ENCODE peak calls at places on chromosomes 16 and 17, in six cellular contexts. M, A, N, L, I and E are unnamed samples. For H3K4me1, the result is how much of the 10 kb centered on the place peaks cover.

GRCh38 chr16:82888616-82889015 is 261.8 kb downstream of the CDH13 start:
- DNase-seq in M (no peak), A (no peak), N (peak), L (no peak), I (no peak), E (peak)

GRCh38 chr17:44086364-44087311 is 16.1 kb downstream of the G6PC3 start:
- DNase-seq in M (no peak), A (no peak), N (peak), L (peak), I (no peak), E (peak)

GRCh38 chr16:78705694-78706093 is 606.2 kb downstream of the WWOX start:
- DNase-seq in M (peak), A (no peak), N (peak), L (no peak), I (no peak), E (peak)

GRCh38 chr16:2467301-2468141 is 3.6 kb upstream of the NTN3 start:
- DNase-seq in M (no peak), A (peak), N (peak), L (peak), I (peak), E (peak)

GRCh38 chr17:2181206-2181983 is 122.2 kb downstream of the SMG6 start:
- DNase-seq in M (no peak), A (peak), N (peak), L (peak), I (peak), E (peak)

GRCh38 chr16:17408955-17409441 is 61.8 kb downstream of the XYLT1 start:
- DNase-seq in M (no peak), A (no peak), N (no peak), L (no peak), I (no peak), E (no peak)

GRCh38 chr17:55731586-55732250 is 9.1 kb upstream of the TMEM100 start:
- DNase-seq in M (no peak), A (peak), N (peak), L (peak), I (peak), E (peak)

GRCh38 chr17:83199500-83200201 is 120.2 kb downstream of the METRNL start:
- DNase-seq in M (no peak), A (peak), N (no peak), L (peak), I (no peak), E (no peak)

GRCh38 chr16:84120023-84120422 is 3.3 kb upstream of the MBTPS1 start:
- DNase-seq in M (no peak), A (no peak), N (no peak), L (no peak), I (no peak), E (no peak)

GRCh38 chr16:1428511-1428910 is 2.4 kb upstream of the PERCC1 start:
- DNase-seq in M (no peak), A (no peak), N (peak), L (no peak), I (no peak), E (no peak)

GRCh38 chr17:10815318-10815717 is 11.4 kb upstream of the TMEM238L start:
- DNase-seq in M (no peak), A (no peak), N (no peak), L (no peak), I (no peak), E (no peak)

GRCh38 chr16:84048306-84048705 is 5.7 kb upstream of the SLC38A8 start:
- DNase-seq in M (no peak), A (no peak), N (no peak), L (peak), I (no peak), E (no peak)

GRCh38 chr16:46620265-46621005 is 744 bp downstream of the SHCBP1 start:
- DNase-seq in M (peak), A (no peak), N (peak), L (no peak), I (no peak), E (no peak)

GRCh38 chr16:75105306-75106061 is 11.1 kb downstream of the LDHD start:
- DNase-seq in M (no peak), A (peak), N (peak), L (peak), I (no peak), E (peak)

GRCh38 chr17:50279181-50279526 is 4.9 kb downstream of the TMEM92 start:
- DNase-seq in M (no peak), A (no peak), N (no peak), L (no peak), I (no peak), E (no peak)

GRCh38 chr16:66116163-66116792 is 250.2 kb upstream of the CDH5 start:
- DNase-seq in M (no peak), A (no peak), N (peak), L (no peak), I (no peak), E (no peak)

GRCh38 chr16:27290582-27290981 is 22.0 kb upstream of the NSMCE1 start:
- DNase-seq in M (no peak), A (no peak), N (no peak), L (no peak), I (no peak), E (no peak)

GRCh38 chr16:17295948-17296347 is 174.8 kb downstream of the XYLT1 start:
- DNase-seq in M (no peak), A (no peak), N (no peak), L (no peak), I (no peak), E (no peak)

GRCh38 chr17:5438716-5439445 is at the start of gene C1QBP:
- DNase-seq in M (peak), A (peak), N (peak), L (peak), I (peak), E (peak)

GRCh38 chr16:626787-627457 is 3.9 kb upstream of the WFIKKN1 start:
- DNase-seq in M (no peak), A (no peak), N (peak), L (no peak), I (no peak), E (no peak)

GRCh38 chr16:85605051-85605911 is 7.8 kb upstream of the GSE1 start:
- DNase-seq in M (no peak), A (no peak), N (no peak), L (no peak), I (no peak), E (peak)
- H3K4me1 ChIP-seq in M (half or more), A (under half), N (half or more), L (half or more), I (half or more), E (under half)

GRCh38 chr16:68126395-68126794 is 41.2 kb downstream of the NFATC3 start:
- DNase-seq in M (no peak), A (no peak), N (no peak), L (no peak), I (no peak), E (no peak)
- H3K4me1 ChIP-seq in M (under half), A (under half), N (under half), L (under half), I (under half), E (under half)

GRCh38 chr16:89174055-89174827 is 2.7 kb downstream of the CDH15 start:
- DNase-seq in M (no peak), A (no peak), N (no peak), L (no peak), I (no peak), E (peak)

GRCh38 chr16:89172171-89172900 is 788 bp downstream of the CDH15 start:
- DNase-seq in M (no peak), A (no peak), N (no peak), L (no peak), I (no peak), E (peak)

GRCh38 chr16:89171216-89172170 is at the start of gene CDH15:
- DNase-seq in M (peak), A (peak), N (peak), L (peak), I (peak), E (peak)

GRCh38 chr16:89173629-89173921 is 2.0 kb downstream of the CDH15 start:
- DNase-seq in M (no peak), A (no peak), N (no peak), L (no peak), I (no peak), E (no peak)

DNA sequence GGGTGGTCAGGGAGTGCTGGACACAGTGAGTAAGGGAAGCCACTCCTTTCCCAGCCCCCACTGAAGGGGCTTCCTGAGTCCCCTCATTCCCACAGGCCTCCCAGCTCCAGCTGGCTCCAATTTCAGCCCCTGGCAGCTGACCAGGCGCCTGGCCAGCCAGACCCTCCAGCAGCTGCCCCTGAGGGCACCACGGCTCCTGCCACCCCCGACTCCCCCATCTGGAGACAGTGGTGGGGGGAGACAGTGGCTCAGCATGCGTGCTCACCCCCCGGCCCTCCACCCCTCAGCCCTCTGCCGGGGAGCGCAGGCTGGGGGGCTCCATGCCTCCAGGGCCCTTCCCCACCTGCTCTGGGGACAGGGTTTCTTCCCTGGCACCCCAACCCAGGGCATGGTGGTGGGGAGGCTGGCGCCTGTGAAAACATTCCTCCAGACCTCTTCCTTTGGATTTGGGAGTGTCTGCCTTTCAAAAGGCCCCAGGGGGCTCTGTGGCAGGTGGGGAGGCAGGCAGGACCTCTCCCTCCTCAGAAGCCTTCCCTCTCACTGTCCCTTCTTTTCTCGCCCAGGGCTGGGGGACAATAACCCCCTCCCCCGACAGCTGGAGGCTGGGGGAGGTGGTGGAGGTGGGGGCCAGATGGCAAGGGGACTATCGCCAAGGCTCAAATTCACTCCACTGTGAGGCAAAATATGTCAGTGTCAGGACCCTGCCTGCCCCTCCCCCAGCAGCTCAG is 1.5 kb downstream of the CDH15 start:
- DNase-seq in M (no peak), A (no peak), N (no peak), L (no peak), I (no peak), E (peak)
- H3K4me1 ChIP-seq in M (under half), A (under half), N (under half), L (under half), I (under half), E (under half)

GRCh38 chr17:42673885-42674754 is 2.7 kb downstream of the PLEKHH3 start:
- DNase-seq in M (no peak), A (peak), N (peak), L (peak), I (peak), E (peak)

GRCh38 chr17:42674755-42675347 is 1.9 kb downstream of the PLEKHH3 start:
- DNase-seq in M (no peak), A (peak), N (no peak), L (peak), I (no peak), E (peak)

GRCh38 chr17:42676424-42677011 is at the start of gene PLEKHH3:
- DNase-seq in M (no peak), A (no peak), N (no peak), L (no peak), I (no peak), E (peak)

GRCh38 chr17:42675984-42676423 is 790 bp downstream of the PLEKHH3 start:
- DNase-seq in M (no peak), A (peak), N (peak), L (peak), I (peak), E (peak)

DNA sequence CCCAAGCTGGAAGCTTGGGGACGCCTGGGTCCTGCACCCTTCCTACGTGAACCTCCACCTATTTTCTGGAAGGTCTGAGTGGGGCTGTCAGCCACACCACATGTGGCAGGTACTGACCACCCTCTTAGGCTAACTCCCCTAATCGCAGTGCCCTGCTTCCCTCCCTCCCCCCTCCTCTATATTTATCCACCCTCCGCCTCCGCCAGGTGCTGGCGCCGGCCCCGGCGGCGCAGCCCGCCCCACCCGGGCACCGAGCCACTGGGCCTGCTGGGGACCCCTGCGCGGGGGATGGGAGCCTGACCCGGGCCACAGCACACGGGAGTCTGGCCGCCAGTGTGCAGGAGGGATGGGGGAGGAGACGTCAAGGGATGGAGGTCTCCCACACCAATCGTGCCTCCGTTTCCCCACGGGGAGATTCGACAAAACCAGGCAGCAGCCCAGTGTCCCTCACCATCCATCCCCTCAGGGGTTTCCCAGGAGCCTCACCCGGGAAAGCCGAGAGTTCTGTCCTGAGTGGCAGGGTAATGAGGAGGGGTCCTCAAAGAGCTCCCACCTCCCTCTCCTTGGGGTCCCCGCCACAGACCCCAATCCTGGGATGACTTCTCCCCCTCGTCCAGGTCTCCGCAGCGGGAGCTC is 1.3 kb downstream of the PLEKHH3 start:
- DNase-seq in M (no peak), A (peak), N (no peak), L (peak), I (no peak), E (peak)
- H3K4me1 ChIP-seq in M (under half), A (half or more), N (under half), L (half or more), I (half or more), E (under half)

GRCh38 chr16:50246299-50247122 is 19.8 kb upstream of the ADCY7 start:
- DNase-seq in M (no peak), A (no peak), N (no peak), L (no peak), I (peak), E (peak)

GRCh38 chr16:50248845-50249244 is 17.5 kb upstream of the ADCY7 start:
- DNase-seq in M (no peak), A (no peak), N (no peak), L (no peak), I (peak), E (no peak)

GRCh38 chr16:50245417-50246298 is 20.7 kb upstream of the ADCY7 start:
- DNase-seq in M (no peak), A (no peak), N (peak), L (peak), I (peak), E (peak)

GRCh38 chr16:50247123-50247905 is 19.0 kb upstream of the ADCY7 start:
- DNase-seq in M (no peak), A (no peak), N (no peak), L (no peak), I (peak), E (no peak)

GRCh38 chr16:50247906-50248608 is 18.3 kb upstream of the ADCY7 start:
- DNase-seq in M (no peak), A (no peak), N (no peak), L (no peak), I (peak), E (no peak)
- H3K4me1 ChIP-seq in M (under half), A (under half), N (under half), L (under half), I (under half), E (under half)

DNA sequence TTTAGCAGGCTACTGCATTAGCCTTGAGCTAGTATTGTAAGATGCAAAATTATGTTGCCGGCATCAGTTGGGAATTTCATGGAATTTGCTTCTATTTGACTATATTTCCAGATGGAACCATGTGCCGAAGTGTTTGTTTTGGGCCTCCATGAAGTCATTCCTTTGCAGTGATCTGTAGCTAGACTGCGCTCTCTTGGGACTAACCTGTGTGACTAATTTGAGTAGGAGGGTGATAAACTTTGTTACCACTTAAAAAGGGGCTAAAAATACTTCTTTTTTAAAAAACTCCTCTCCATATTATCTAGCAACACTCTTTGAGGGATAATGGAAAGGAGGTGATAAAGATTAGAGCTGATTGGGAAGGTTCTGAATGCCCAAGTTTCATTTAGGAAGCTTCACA is 166.8 kb upstream of the TBX2 start:
- DNase-seq in M (no peak), A (no peak), N (no peak), L (no peak), I (no peak), E (no peak)
- H3K4me1 ChIP-seq in M (under half), A (under half), N (under half), L (under half), I (under half), E (under half)